ENCODE peak calls at places on chromosome 3, in six cellular contexts. One of them, this sample, is unnamed.

GRCh38 chr3:66473181-66473580 is 27.6 kb downstream of the LRIG1 start:
- DNase-seq in body of pancreas: no peak
- DNase-seq in GM20000: no peak
- DNase-seq in immature natural killer cell: no peak
- DNase-seq in epithelial cell of esophagus: no peak
- DNase-seq in NCI-H1417: no peak
- DNase-seq in this sample: no peak

GRCh38 chr3:115836944-115837343 is 213.6 kb downstream of the GAP43 start:
- DNase-seq in GM20000: peak
- DNase-seq in epithelial cell of esophagus: peak
- DNase-seq in NCI-H1417: no peak
- DNase-seq in body of pancreas: no peak
- DNase-seq in immature natural killer cell: no peak
- DNase-seq in this sample: no peak

GRCh38 chr3:9946112-9947024 is 5.8 kb downstream of the PRRT3 start:
- DNase-seq in GM20000: peak
- DNase-seq in epithelial cell of esophagus: peak
- DNase-seq in NCI-H1417: peak
- DNase-seq in immature natural killer cell: peak
- DNase-seq in body of pancreas: peak
- DNase-seq in this sample: no peak

GRCh38 chr3:118755402-118755801 is 279.2 kb downstream of the IGSF11 start:
- DNase-seq in immature natural killer cell: no peak
- DNase-seq in NCI-H1417: no peak
- DNase-seq in epithelial cell of esophagus: no peak
- DNase-seq in body of pancreas: no peak
- DNase-seq in GM20000: no peak
- DNase-seq in this sample: no peak

GRCh38 chr3:66047321-66048050 is 8.8 kb upstream of the MAGI1 start:
- DNase-seq in body of pancreas: no peak
- DNase-seq in NCI-H1417: no peak
- DNase-seq in immature natural killer cell: no peak
- DNase-seq in epithelial cell of esophagus: no peak
- DNase-seq in GM20000: no peak
- DNase-seq in this sample: no peak

GRCh38 chr3:172449468-172450149 is 1.4 kb upstream of the GHSR start:
- DNase-seq in GM20000: no peak
- DNase-seq in immature natural killer cell: peak
- DNase-seq in epithelial cell of esophagus: peak
- DNase-seq in body of pancreas: peak
- DNase-seq in NCI-H1417: no peak
- DNase-seq in this sample: no peak

GRCh38 chr3:48696156-48696555 is 10.4 kb upstream of the NCKIPSD start:
- DNase-seq in body of pancreas: no peak
- DNase-seq in NCI-H1417: no peak
- DNase-seq in epithelial cell of esophagus: no peak
- DNase-seq in immature natural killer cell: no peak
- DNase-seq in GM20000: no peak
- DNase-seq in this sample: no peak

GRCh38 chr3:163936557-163936956 is 1141.7 kb downstream of the SI start:
- DNase-seq in immature natural killer cell: no peak
- DNase-seq in GM20000: no peak
- DNase-seq in NCI-H1417: no peak
- DNase-seq in epithelial cell of esophagus: no peak
- DNase-seq in body of pancreas: no peak
- DNase-seq in this sample: no peak

GRCh38 chr3:117473981-117474563 is 764.5 kb downstream of the TUSC7 start:
- DNase-seq in body of pancreas: no peak
- DNase-seq in epithelial cell of esophagus: no peak
- DNase-seq in GM20000: no peak
- DNase-seq in immature natural killer cell: no peak
- DNase-seq in NCI-H1417: peak
- DNase-seq in this sample: no peak

GRCh38 chr3:192917508-192918274 is at the start of gene MB21D2:
- DNase-seq in immature natural killer cell: no peak
- DNase-seq in body of pancreas: peak
- DNase-seq in epithelial cell of esophagus: peak
- DNase-seq in GM20000: peak
- DNase-seq in NCI-H1417: peak
- DNase-seq in this sample: no peak

GRCh38 chr3:51395493-51396213 is 4.6 kb downstream of the RBM15B start:
- DNase-seq in epithelial cell of esophagus: no peak
- DNase-seq in GM20000: no peak
- DNase-seq in body of pancreas: no peak
- DNase-seq in immature natural killer cell: no peak
- DNase-seq in NCI-H1417: no peak
- DNase-seq in this sample: no peak

GRCh38 chr3:197464794-197465193 is 91.0 kb downstream of the BDH1 start:
- DNase-seq in body of pancreas: no peak
- DNase-seq in GM20000: no peak
- DNase-seq in immature natural killer cell: no peak
- DNase-seq in NCI-H1417: no peak
- DNase-seq in epithelial cell of esophagus: no peak
- DNase-seq in this sample: no peak

GRCh38 chr3:46168583-46168982 is 39.5 kb downstream of the CCR1 start:
- DNase-seq in body of pancreas: no peak
- DNase-seq in immature natural killer cell: no peak
- DNase-seq in GM20000: no peak
- DNase-seq in NCI-H1417: no peak
- DNase-seq in epithelial cell of esophagus: no peak
- DNase-seq in this sample: no peak

GRCh38 chr3:10389995-10390394 is 69.1 kb upstream of the SEC13 start:
- DNase-seq in epithelial cell of esophagus: no peak
- DNase-seq in immature natural killer cell: no peak
- DNase-seq in body of pancreas: no peak
- DNase-seq in NCI-H1417: no peak
- DNase-seq in GM20000: peak
- DNase-seq in this sample: peak

GRCh38 chr3:72746412-72747411 is 101.5 kb downstream of the SHQ1 start:
- DNase-seq in body of pancreas: no peak
- DNase-seq in NCI-H1417: no peak
- DNase-seq in epithelial cell of esophagus: peak
- DNase-seq in immature natural killer cell: no peak
- DNase-seq in GM20000: no peak
- DNase-seq in this sample: no peak

GRCh38 chr3:189588061-189588817 is 43.0 kb upstream of the TP63 start:
- DNase-seq in body of pancreas: no peak
- DNase-seq in epithelial cell of esophagus: peak
- DNase-seq in GM20000: no peak
- DNase-seq in immature natural killer cell: no peak
- DNase-seq in NCI-H1417: no peak
- DNase-seq in this sample: no peak

GRCh38 chr3:129727707-129728106 is 121.2 kb upstream of the PLXND1 start:
- DNase-seq in GM20000: no peak
- DNase-seq in NCI-H1417: no peak
- DNase-seq in epithelial cell of esophagus: no peak
- DNase-seq in immature natural killer cell: no peak
- DNase-seq in body of pancreas: no peak
- DNase-seq in this sample: no peak

GRCh38 chr3:181252626-181253025 is 263.1 kb upstream of the DNAJC19 start:
- DNase-seq in immature natural killer cell: no peak
- DNase-seq in body of pancreas: no peak
- DNase-seq in GM20000: no peak
- DNase-seq in NCI-H1417: peak
- DNase-seq in epithelial cell of esophagus: peak
- DNase-seq in this sample: no peak

GRCh38 chr3:59502806-59503205 is 453.0 kb upstream of the CFAP20DC start:
- DNase-seq in immature natural killer cell: no peak
- DNase-seq in NCI-H1417: no peak
- DNase-seq in GM20000: no peak
- DNase-seq in epithelial cell of esophagus: peak
- DNase-seq in body of pancreas: no peak
- DNase-seq in this sample: no peak

GRCh38 chr3:122760457-122761271 is 33.0 kb downstream of the HSPBAP1 start:
- DNase-seq in GM20000: no peak
- DNase-seq in epithelial cell of esophagus: no peak
- DNase-seq in immature natural killer cell: no peak
- DNase-seq in NCI-H1417: no peak
- DNase-seq in body of pancreas: peak
- DNase-seq in this sample: no peak

GRCh38 chr3:31743690-31744089 is 211.0 kb downstream of the STT3B start:
- DNase-seq in GM20000: no peak
- DNase-seq in immature natural killer cell: no peak
- DNase-seq in body of pancreas: no peak
- DNase-seq in epithelial cell of esophagus: no peak
- DNase-seq in NCI-H1417: no peak
- DNase-seq in this sample: no peak

GRCh38 chr3:71433631-71434030 is 149.9 kb downstream of the FOXP1 start:
- DNase-seq in NCI-H1417: no peak
- DNase-seq in GM20000: no peak
- DNase-seq in body of pancreas: no peak
- DNase-seq in epithelial cell of esophagus: peak
- DNase-seq in immature natural killer cell: no peak
- DNase-seq in this sample: no peak

GRCh38 chr3:120418866-120419490 is 31.8 kb downstream of the FSTL1 start:
- DNase-seq in GM20000: peak
- DNase-seq in epithelial cell of esophagus: peak
- DNase-seq in immature natural killer cell: no peak
- DNase-seq in NCI-H1417: peak
- DNase-seq in body of pancreas: peak
- DNase-seq in this sample: peak

GRCh38 chr3:54046677-54047214 is 75.6 kb upstream of the CACNA2D3 start:
- DNase-seq in NCI-H1417: no peak
- DNase-seq in immature natural killer cell: no peak
- DNase-seq in GM20000: no peak
- DNase-seq in body of pancreas: peak
- DNase-seq in epithelial cell of esophagus: no peak
- DNase-seq in this sample: no peak

GRCh38 chr3:141393151-141394076 is 25.1 kb downstream of the ZBTB38 start:
- DNase-seq in GM20000: no peak
- DNase-seq in immature natural killer cell: no peak
- DNase-seq in body of pancreas: no peak
- DNase-seq in NCI-H1417: peak
- DNase-seq in epithelial cell of esophagus: peak
- DNase-seq in this sample: no peak

GRCh38 chr3:147414369-147415135 is 5.4 kb downstream of the ZIC1 start:
- DNase-seq in NCI-H1417: no peak
- DNase-seq in immature natural killer cell: no peak
- DNase-seq in GM20000: peak
- DNase-seq in body of pancreas: no peak
- DNase-seq in epithelial cell of esophagus: no peak
- DNase-seq in this sample: no peak

GRCh38 chr3:45881031-45882022 is 5.0 kb upstream of the CCR9 start:
- DNase-seq in NCI-H1417: no peak
- DNase-seq in body of pancreas: no peak
- DNase-seq in epithelial cell of esophagus: peak
- DNase-seq in immature natural killer cell: peak
- DNase-seq in GM20000: peak
- DNase-seq in this sample: no peak

GRCh38 chr3:174197416-174197815 is 661.7 kb upstream of the NAALADL2 start:
- DNase-seq in NCI-H1417: no peak
- DNase-seq in body of pancreas: no peak
- DNase-seq in epithelial cell of esophagus: peak
- DNase-seq in immature natural killer cell: no peak
- DNase-seq in GM20000: no peak
- DNase-seq in this sample: no peak

GRCh38 chr3:101687142-101687931 is 819 bp upstream of the RPL24 start:
- DNase-seq in NCI-H1417: no peak
- DNase-seq in immature natural killer cell: no peak
- DNase-seq in epithelial cell of esophagus: peak
- DNase-seq in body of pancreas: peak
- DNase-seq in GM20000: no peak
- DNase-seq in this sample: no peak

GRCh38 chr3:41753651-41754050 is 208.3 kb downstream of the ULK4 start:
- DNase-seq in epithelial cell of esophagus: no peak
- DNase-seq in GM20000: no peak
- DNase-seq in NCI-H1417: no peak
- DNase-seq in body of pancreas: no peak
- DNase-seq in immature natural killer cell: no peak
- DNase-seq in this sample: no peak

GRCh38 chr3:48492461-48493202 is 11.3 kb downstream of the SHISA5 start:
- DNase-seq in immature natural killer cell: no peak
- DNase-seq in NCI-H1417: no peak
- DNase-seq in epithelial cell of esophagus: peak
- DNase-seq in body of pancreas: no peak
- DNase-seq in GM20000: no peak
- DNase-seq in this sample: no peak

GRCh38 chr3:124230928-124231456 is 239.1 kb upstream of the ROPN1 start:
- DNase-seq in immature natural killer cell: no peak
- DNase-seq in NCI-H1417: peak
- DNase-seq in GM20000: no peak
- DNase-seq in body of pancreas: no peak
- DNase-seq in epithelial cell of esophagus: no peak
- DNase-seq in this sample: no peak

This sample was measured in GDM1.